ENCODE peak calls at places on chromosomes 4 and X, in six cellular contexts. One of them, this sample, is unnamed. For H3K4me1, the result is how much of the 10 kb centered on the place peaks cover.

GRCh38 chr4:186622788-186623464 is 67.6 kb upstream of the MTNR1A start:
- DNase-seq in endothelial cell of umbilical vein: no peak
- DNase-seq in PC-9: no peak
- DNase-seq in mammary epithelial cell: peak
- DNase-seq in ovary: no peak
- DNase-seq in left lung: no peak
- DNase-seq in this sample: no peak

GRCh38 chrX:155068165-155068564 is 2.8 kb downstream of the CMC4 start:
- DNase-seq in ovary: no peak
- DNase-seq in PC-9: peak
- DNase-seq in mammary epithelial cell: peak
- DNase-seq in endothelial cell of umbilical vein: peak
- DNase-seq in left lung: no peak
- DNase-seq in this sample: no peak

GRCh38 chrX:103864886-103865534 is 33.0 kb upstream of the RAB9B start:
- DNase-seq in left lung: no peak
- DNase-seq in PC-9: no peak
- DNase-seq in mammary epithelial cell: no peak
- DNase-seq in ovary: no peak
- DNase-seq in endothelial cell of umbilical vein: no peak
- DNase-seq in this sample: no peak

GRCh38 chrX:119790977-119791436 is 423 bp downstream of the RPL39 start:
- DNase-seq in PC-9: no peak
- DNase-seq in ovary: no peak
- DNase-seq in mammary epithelial cell: peak
- DNase-seq in endothelial cell of umbilical vein: peak
- DNase-seq in left lung: no peak
- DNase-seq in this sample: peak

GRCh38 chr4:74942918-74943253 is 10.0 kb downstream of the PARM1 start:
- DNase-seq in ovary: no peak
- DNase-seq in endothelial cell of umbilical vein: no peak
- DNase-seq in mammary epithelial cell: no peak
- DNase-seq in PC-9: no peak
- DNase-seq in left lung: no peak
- DNase-seq in this sample: no peak

GRCh38 chr4:33060873-33061542 is 2340.8 kb downstream of the PCDH7 start:
- DNase-seq in ovary: no peak
- DNase-seq in PC-9: no peak
- DNase-seq in left lung: no peak
- DNase-seq in mammary epithelial cell: peak
- DNase-seq in endothelial cell of umbilical vein: no peak
- DNase-seq in this sample: peak

GRCh38 chr4:76658231-76659102 is 223.4 kb downstream of the SHROOM3 start:
- DNase-seq in ovary: no peak
- DNase-seq in endothelial cell of umbilical vein: peak
- DNase-seq in mammary epithelial cell: peak
- DNase-seq in PC-9: no peak
- DNase-seq in left lung: no peak
- DNase-seq in this sample: no peak

GRCh38 chr4:40255722-40256281 is 59.0 kb downstream of the RHOH start:
- DNase-seq in endothelial cell of umbilical vein: peak
- DNase-seq in left lung: no peak
- DNase-seq in ovary: no peak
- DNase-seq in mammary epithelial cell: peak
- DNase-seq in PC-9: peak
- DNase-seq in this sample: no peak

GRCh38 chr4:150781108-150781663 is 199.2 kb downstream of the MAB21L2 start:
- DNase-seq in ovary: no peak
- DNase-seq in PC-9: no peak
- DNase-seq in left lung: no peak
- DNase-seq in endothelial cell of umbilical vein: no peak
- DNase-seq in mammary epithelial cell: no peak
- DNase-seq in this sample: no peak

GRCh38 chr4:11741190-11741652 is 312.5 kb upstream of the HS3ST1 start:
- DNase-seq in PC-9: peak
- DNase-seq in ovary: no peak
- DNase-seq in left lung: no peak
- DNase-seq in endothelial cell of umbilical vein: peak
- DNase-seq in mammary epithelial cell: peak
- DNase-seq in this sample: no peak

GRCh38 chr4:41646862-41647261 is 101.7 kb downstream of the PHOX2B start:
- DNase-seq in mammary epithelial cell: no peak
- DNase-seq in endothelial cell of umbilical vein: no peak
- DNase-seq in ovary: no peak
- DNase-seq in PC-9: no peak
- DNase-seq in left lung: no peak
- DNase-seq in this sample: no peak

DNA sequence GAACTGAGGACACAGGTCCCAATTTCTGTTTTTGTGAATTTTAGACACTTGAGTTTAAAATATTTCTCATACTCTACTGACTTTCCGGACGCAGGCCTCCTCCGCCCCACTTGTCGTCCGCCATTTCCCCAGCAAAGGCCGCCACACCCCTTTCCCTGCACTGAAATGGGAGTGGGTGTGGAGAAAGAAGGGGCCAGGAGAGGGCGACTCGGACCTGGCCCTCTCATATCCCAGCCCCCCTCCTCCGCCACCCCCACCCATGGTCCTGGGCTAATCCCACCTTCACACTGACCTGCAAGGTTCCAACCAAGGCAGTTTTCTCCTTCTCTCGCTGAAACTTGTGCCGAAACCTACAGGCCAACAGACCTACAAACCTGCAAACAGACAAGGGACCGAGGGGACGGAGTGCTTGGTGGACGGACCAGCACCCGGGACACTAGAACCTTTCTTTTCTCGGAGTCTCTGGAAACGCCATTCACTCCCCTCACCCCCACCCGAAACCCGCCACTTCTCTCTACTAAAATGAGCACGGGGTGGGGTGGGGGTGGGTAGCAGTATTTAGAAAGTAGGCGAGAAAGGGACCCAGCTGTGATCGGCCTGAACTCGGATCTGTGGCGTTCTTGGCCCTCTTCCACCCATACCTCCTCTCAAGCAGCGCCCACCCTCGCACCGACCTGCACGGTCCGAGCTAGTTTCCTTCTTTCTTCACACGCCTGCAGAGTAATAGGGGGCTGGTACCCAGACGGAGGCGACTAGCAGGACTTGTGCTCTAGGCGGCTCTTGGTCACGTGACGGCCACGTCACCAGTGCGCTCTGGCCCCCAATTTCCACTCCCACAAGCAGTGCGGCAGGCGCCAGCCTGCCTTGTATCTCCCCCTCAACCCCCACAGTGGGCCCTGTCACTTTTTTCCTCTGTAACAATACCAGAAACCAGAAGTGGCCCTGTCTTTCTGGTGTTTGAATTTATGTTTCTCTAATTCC is at the start of gene ARMCX6:
- DNase-seq in mammary epithelial cell: peak
- DNase-seq in PC-9: peak
- DNase-seq in endothelial cell of umbilical vein: peak
- DNase-seq in left lung: peak
- DNase-seq in ovary: peak
- DNase-seq in this sample: peak
- TF ChIP-seq CTCF in mammary epithelial cell: peak
- TF ChIP-seq CTCF in PC-9: peak
- TF ChIP-seq CTCF in endothelial cell of umbilical vein: peak
- TF ChIP-seq CTCF in left lung: peak
- TF ChIP-seq CTCF in ovary: no peak
- TF ChIP-seq CTCF in this sample: peak

GRCh38 chr4:143364063-143364462 is 27.4 kb downstream of the GAB1 start:
- DNase-seq in left lung: no peak
- DNase-seq in PC-9: no peak
- DNase-seq in mammary epithelial cell: no peak
- DNase-seq in ovary: no peak
- DNase-seq in endothelial cell of umbilical vein: no peak
- DNase-seq in this sample: no peak

GRCh38 chr4:143360838-143361237 is 24.2 kb downstream of the GAB1 start:
- DNase-seq in left lung: no peak
- DNase-seq in PC-9: no peak
- DNase-seq in mammary epithelial cell: no peak
- DNase-seq in ovary: no peak
- DNase-seq in endothelial cell of umbilical vein: no peak
- DNase-seq in this sample: no peak

GRCh38 chr4:143359794-143360193 is 23.1 kb downstream of the GAB1 start:
- DNase-seq in ovary: no peak
- DNase-seq in left lung: no peak
- DNase-seq in mammary epithelial cell: peak
- DNase-seq in PC-9: no peak
- DNase-seq in endothelial cell of umbilical vein: no peak
- DNase-seq in this sample: no peak

GRCh38 chr4:143363332-143363731 is 26.7 kb downstream of the GAB1 start:
- DNase-seq in left lung: no peak
- DNase-seq in endothelial cell of umbilical vein: no peak
- DNase-seq in mammary epithelial cell: no peak
- DNase-seq in PC-9: no peak
- DNase-seq in ovary: no peak
- DNase-seq in this sample: no peak

DNA sequence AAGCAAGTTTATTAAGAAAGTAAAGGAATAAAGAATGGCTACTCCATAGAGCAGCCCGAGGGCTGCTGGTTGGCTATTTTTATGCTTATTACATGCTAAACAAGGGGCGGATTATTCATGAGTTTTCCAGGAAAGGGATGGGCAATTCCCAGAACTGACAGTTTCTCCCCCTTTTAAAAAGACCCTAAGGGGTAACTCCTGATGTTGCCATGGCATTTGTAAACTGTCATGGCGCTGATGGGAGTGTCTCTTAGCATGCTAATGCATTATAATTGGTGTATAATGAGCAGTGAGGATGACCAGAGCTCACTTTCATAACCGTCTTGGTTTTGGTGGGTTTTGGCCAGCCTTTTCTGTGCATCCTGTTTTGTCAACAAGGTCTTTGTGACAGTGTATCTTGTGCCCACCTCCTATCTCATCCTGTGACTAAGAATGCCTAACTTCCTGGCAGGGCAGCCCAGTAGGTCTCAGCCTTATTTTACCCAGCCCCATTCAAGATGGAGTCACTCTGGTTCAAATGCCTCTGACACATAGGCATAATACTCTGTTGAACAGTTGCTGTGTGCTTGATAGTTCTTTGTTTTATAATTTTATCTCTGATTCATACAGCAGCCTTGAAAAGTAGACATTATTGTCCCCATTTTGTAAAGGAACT is 25.8 kb downstream of the GAB1 start:
- DNase-seq in left lung: no peak
- DNase-seq in PC-9: no peak
- DNase-seq in mammary epithelial cell: no peak
- DNase-seq in endothelial cell of umbilical vein: no peak
- DNase-seq in ovary: no peak
- DNase-seq in this sample: no peak
- H3K4me1 ChIP-seq in left lung: under half
- H3K4me1 ChIP-seq in PC-9: under half
- H3K4me1 ChIP-seq in mammary epithelial cell: under half
- H3K4me1 ChIP-seq in endothelial cell of umbilical vein: under half
- H3K4me1 ChIP-seq in ovary: under half
- H3K4me1 ChIP-seq in this sample: under half

GRCh38 chrX:75155830-75156525 is at the start of gene ABCB7:
- DNase-seq in mammary epithelial cell: peak
- DNase-seq in endothelial cell of umbilical vein: peak
- DNase-seq in left lung: peak
- DNase-seq in ovary: peak
- DNase-seq in PC-9: peak
- DNase-seq in this sample: peak
- TF ChIP-seq CTCF in mammary epithelial cell: peak
- TF ChIP-seq CTCF in endothelial cell of umbilical vein: peak
- TF ChIP-seq CTCF in left lung: no peak
- TF ChIP-seq CTCF in ovary: no peak
- TF ChIP-seq CTCF in PC-9: peak
- TF ChIP-seq CTCF in this sample: no peak

DNA sequence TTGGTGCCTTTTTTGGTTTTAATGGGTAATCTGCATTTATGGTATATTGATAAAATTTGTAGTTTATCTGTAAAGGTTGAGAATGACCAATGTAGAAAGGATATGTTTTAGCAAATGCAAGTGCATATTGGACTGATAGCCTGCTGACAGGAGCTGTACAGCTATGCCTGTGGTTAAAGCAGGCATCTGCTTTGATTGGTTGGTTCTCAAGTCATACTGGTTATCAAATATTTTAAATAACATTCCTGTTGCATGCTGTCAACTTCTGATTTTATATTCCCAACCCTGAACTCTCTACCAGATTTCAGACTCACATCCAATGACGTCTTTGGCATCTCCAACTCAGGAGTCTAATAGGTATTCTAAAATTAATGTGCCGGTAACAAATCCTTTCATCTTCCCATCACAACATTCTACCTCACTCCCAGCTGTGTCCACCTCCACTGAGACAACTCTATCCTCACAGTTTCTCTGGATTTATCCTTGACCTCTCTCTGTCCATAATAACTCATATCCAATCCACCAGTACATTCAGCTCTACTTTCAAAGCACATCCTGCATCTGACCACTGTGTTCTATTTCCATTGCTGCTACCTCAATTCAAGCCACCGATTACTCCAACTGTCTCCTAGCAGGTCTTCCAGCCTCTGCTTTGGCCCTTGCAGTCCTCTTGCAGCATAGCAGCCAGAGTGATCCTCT is 125.7 kb downstream of the CAMK2D start:
- DNase-seq in left lung: no peak
- DNase-seq in ovary: no peak
- DNase-seq in endothelial cell of umbilical vein: no peak
- DNase-seq in mammary epithelial cell: no peak
- DNase-seq in PC-9: peak
- DNase-seq in this sample: no peak
- H3K4me1 ChIP-seq in left lung: under half
- H3K4me1 ChIP-seq in ovary: under half
- H3K4me1 ChIP-seq in endothelial cell of umbilical vein: under half
- H3K4me1 ChIP-seq in mammary epithelial cell: under half
- H3K4me1 ChIP-seq in PC-9: under half
- H3K4me1 ChIP-seq in this sample: under half

DNA sequence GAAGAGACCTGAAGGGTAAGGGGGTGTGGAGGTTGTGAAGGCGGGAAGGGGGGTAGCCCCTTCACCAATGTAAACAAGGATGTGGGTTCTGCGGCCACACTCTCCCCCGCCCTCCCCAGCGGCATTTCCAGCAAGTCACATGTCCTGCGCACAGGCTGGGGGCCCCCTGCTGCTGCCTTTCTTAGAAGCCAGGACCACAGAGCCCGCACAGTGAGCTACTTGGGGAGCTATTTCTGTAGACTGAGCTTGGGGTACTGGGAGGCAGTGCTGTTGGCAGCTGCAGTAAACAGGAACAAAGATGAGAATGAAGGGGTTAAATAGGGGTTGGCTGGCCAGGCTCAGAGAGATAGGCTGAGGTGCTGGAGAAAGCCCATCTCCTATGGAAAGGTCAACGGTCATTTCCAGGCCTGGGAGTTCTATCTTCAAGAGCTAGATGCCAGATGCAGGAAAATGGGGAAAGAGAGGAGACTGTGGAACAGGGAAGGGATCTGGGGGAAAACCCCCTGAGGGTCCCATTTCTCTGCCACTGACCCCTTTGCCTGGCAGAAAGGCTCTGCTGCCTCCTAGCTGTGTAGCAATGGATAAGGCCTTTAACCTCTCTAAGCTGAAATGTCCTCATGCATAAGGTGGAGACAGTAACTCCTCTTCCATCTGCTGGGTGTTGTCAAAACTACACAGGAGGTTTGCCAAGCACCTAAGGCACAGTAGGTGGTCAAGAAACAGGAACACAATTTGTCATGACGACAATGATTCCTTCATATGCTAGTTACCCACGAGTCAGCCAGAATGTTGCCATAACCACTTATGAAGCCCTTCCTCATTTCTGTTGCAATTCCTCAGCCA is 18.5 kb upstream of the PIM2 start:
- DNase-seq in PC-9: no peak
- DNase-seq in mammary epithelial cell: no peak
- DNase-seq in ovary: no peak
- DNase-seq in left lung: peak
- DNase-seq in endothelial cell of umbilical vein: no peak
- DNase-seq in this sample: no peak
- TF ChIP-seq CTCF in PC-9: no peak
- TF ChIP-seq CTCF in mammary epithelial cell: no peak
- TF ChIP-seq CTCF in ovary: no peak
- TF ChIP-seq CTCF in left lung: no peak
- TF ChIP-seq CTCF in endothelial cell of umbilical vein: no peak
- TF ChIP-seq CTCF in this sample: no peak

GRCh38 chr4:8473198-8473919 is 32.8 kb downstream of the TRMT44 start:
- DNase-seq in mammary epithelial cell: no peak
- DNase-seq in left lung: no peak
- DNase-seq in PC-9: no peak
- DNase-seq in endothelial cell of umbilical vein: no peak
- DNase-seq in ovary: peak
- DNase-seq in this sample: no peak
- H3K4me1 ChIP-seq in mammary epithelial cell: under half
- H3K4me1 ChIP-seq in left lung: under half
- H3K4me1 ChIP-seq in PC-9: under half
- H3K4me1 ChIP-seq in endothelial cell of umbilical vein: under half
- H3K4me1 ChIP-seq in ovary: under half
- H3K4me1 ChIP-seq in this sample: under half

This sample was measured in pancreas.